ENCODE peak calls at places on chromosomes 7 and 10, in ten cellular contexts. One of them, this sample, is unnamed.

GRCh38 chr10:132397036-132397541 is at the start of gene PWWP2B:
- DNase-seq in ELR: peak
- DNase-seq in left ventricle myocardium inferior: peak
- DNase-seq in fibroblast of the aortic adventitia: no peak
- DNase-seq in globus pallidus: no peak
- DNase-seq in NCI-H2107: no peak
- DNase-seq in stimulated activated CD4-positive, alpha-beta T cell treated with anti-CD3 and anti-CD28 coated beads, Interleukin-2, amount 100 ng/mL, for 48 hours: peak
- DNase-seq in nephron progenitor cell: peak
- DNase-seq in progenitor cell of endocrine pancreas: no peak
- DNase-seq in activated naive CD8-positive, alpha-beta T cell treated with anti-CD3 and anti-CD28 coated beads, Interleukin-2, amount 50 U/mL, for 24 hours: peak
- DNase-seq in this sample: no peak

GRCh38 chr10:118958559-118958958 is 71.0 kb upstream of the NANOS1 start:
- DNase-seq in ELR: no peak
- DNase-seq in left ventricle myocardium inferior: no peak
- DNase-seq in fibroblast of the aortic adventitia: no peak
- DNase-seq in globus pallidus: no peak
- DNase-seq in NCI-H2107: no peak
- DNase-seq in stimulated activated CD4-positive, alpha-beta T cell treated with anti-CD3 and anti-CD28 coated beads, Interleukin-2, amount 100 ng/mL, for 48 hours: no peak
- DNase-seq in nephron progenitor cell: no peak
- DNase-seq in progenitor cell of endocrine pancreas: no peak
- DNase-seq in activated naive CD8-positive, alpha-beta T cell treated with anti-CD3 and anti-CD28 coated beads, Interleukin-2, amount 50 U/mL, for 24 hours: no peak
- DNase-seq in this sample: no peak

GRCh38 chr10:7563368-7563767 is 103.4 kb downstream of the ITIH5 start:
- DNase-seq in ELR: no peak
- DNase-seq in left ventricle myocardium inferior: peak
- DNase-seq in fibroblast of the aortic adventitia: peak
- DNase-seq in globus pallidus: no peak
- DNase-seq in NCI-H2107: no peak
- DNase-seq in stimulated activated CD4-positive, alpha-beta T cell treated with anti-CD3 and anti-CD28 coated beads, Interleukin-2, amount 100 ng/mL, for 48 hours: no peak
- DNase-seq in nephron progenitor cell: no peak
- DNase-seq in progenitor cell of endocrine pancreas: no peak
- DNase-seq in activated naive CD8-positive, alpha-beta T cell treated with anti-CD3 and anti-CD28 coated beads, Interleukin-2, amount 50 U/mL, for 24 hours: no peak
- DNase-seq in this sample: peak

GRCh38 chr7:6164491-6164890 is 107.9 kb downstream of the CYTH3 start:
- DNase-seq in ELR: peak
- DNase-seq in left ventricle myocardium inferior: peak
- DNase-seq in fibroblast of the aortic adventitia: no peak
- DNase-seq in globus pallidus: no peak
- DNase-seq in NCI-H2107: no peak
- DNase-seq in stimulated activated CD4-positive, alpha-beta T cell treated with anti-CD3 and anti-CD28 coated beads, Interleukin-2, amount 100 ng/mL, for 48 hours: no peak
- DNase-seq in nephron progenitor cell: peak
- DNase-seq in progenitor cell of endocrine pancreas: no peak
- DNase-seq in activated naive CD8-positive, alpha-beta T cell treated with anti-CD3 and anti-CD28 coated beads, Interleukin-2, amount 50 U/mL, for 24 hours: no peak
- DNase-seq in this sample: no peak

GRCh38 chr7:131007439-131008330 is 273.7 kb upstream of the KLF14 start:
- DNase-seq in ELR: peak
- DNase-seq in left ventricle myocardium inferior: peak
- DNase-seq in fibroblast of the aortic adventitia: peak
- DNase-seq in globus pallidus: peak
- DNase-seq in NCI-H2107: peak
- DNase-seq in stimulated activated CD4-positive, alpha-beta T cell treated with anti-CD3 and anti-CD28 coated beads, Interleukin-2, amount 100 ng/mL, for 48 hours: no peak
- DNase-seq in nephron progenitor cell: peak
- DNase-seq in progenitor cell of endocrine pancreas: no peak
- DNase-seq in activated naive CD8-positive, alpha-beta T cell treated with anti-CD3 and anti-CD28 coated beads, Interleukin-2, amount 50 U/mL, for 24 hours: peak
- DNase-seq in this sample: peak

GRCh38 chr10:33109788-33110469 is 151.9 kb upstream of the ITGB1 start:
- DNase-seq in ELR: no peak
- DNase-seq in left ventricle myocardium inferior: no peak
- DNase-seq in fibroblast of the aortic adventitia: no peak
- DNase-seq in globus pallidus: no peak
- DNase-seq in NCI-H2107: no peak
- DNase-seq in stimulated activated CD4-positive, alpha-beta T cell treated with anti-CD3 and anti-CD28 coated beads, Interleukin-2, amount 100 ng/mL, for 48 hours: no peak
- DNase-seq in nephron progenitor cell: no peak
- DNase-seq in progenitor cell of endocrine pancreas: no peak
- DNase-seq in activated naive CD8-positive, alpha-beta T cell treated with anti-CD3 and anti-CD28 coated beads, Interleukin-2, amount 50 U/mL, for 24 hours: no peak
- DNase-seq in this sample: no peak

GRCh38 chr10:46528171-46528671 is 28.2 kb downstream of the GPRIN2 start:
- DNase-seq in ELR: no peak
- DNase-seq in left ventricle myocardium inferior: peak
- DNase-seq in fibroblast of the aortic adventitia: no peak
- DNase-seq in globus pallidus: no peak
- DNase-seq in NCI-H2107: no peak
- DNase-seq in stimulated activated CD4-positive, alpha-beta T cell treated with anti-CD3 and anti-CD28 coated beads, Interleukin-2, amount 100 ng/mL, for 48 hours: no peak
- DNase-seq in nephron progenitor cell: no peak
- DNase-seq in progenitor cell of endocrine pancreas: no peak
- DNase-seq in activated naive CD8-positive, alpha-beta T cell treated with anti-CD3 and anti-CD28 coated beads, Interleukin-2, amount 50 U/mL, for 24 hours: no peak
- DNase-seq in this sample: no peak

GRCh38 chr10:62199584-62199983 is 69.1 kb downstream of the RTKN2 start:
- DNase-seq in ELR: no peak
- DNase-seq in left ventricle myocardium inferior: no peak
- DNase-seq in fibroblast of the aortic adventitia: no peak
- DNase-seq in globus pallidus: no peak
- DNase-seq in NCI-H2107: no peak
- DNase-seq in stimulated activated CD4-positive, alpha-beta T cell treated with anti-CD3 and anti-CD28 coated beads, Interleukin-2, amount 100 ng/mL, for 48 hours: no peak
- DNase-seq in nephron progenitor cell: no peak
- DNase-seq in progenitor cell of endocrine pancreas: no peak
- DNase-seq in activated naive CD8-positive, alpha-beta T cell treated with anti-CD3 and anti-CD28 coated beads, Interleukin-2, amount 50 U/mL, for 24 hours: no peak
- DNase-seq in this sample: no peak

GRCh38 chr10:77006836-77007511 is 630.6 kb downstream of the KCNMA1 start:
- DNase-seq in ELR: no peak
- DNase-seq in left ventricle myocardium inferior: no peak
- DNase-seq in fibroblast of the aortic adventitia: no peak
- DNase-seq in globus pallidus: no peak
- DNase-seq in NCI-H2107: no peak
- DNase-seq in stimulated activated CD4-positive, alpha-beta T cell treated with anti-CD3 and anti-CD28 coated beads, Interleukin-2, amount 100 ng/mL, for 48 hours: no peak
- DNase-seq in nephron progenitor cell: no peak
- DNase-seq in progenitor cell of endocrine pancreas: no peak
- DNase-seq in activated naive CD8-positive, alpha-beta T cell treated with anti-CD3 and anti-CD28 coated beads, Interleukin-2, amount 50 U/mL, for 24 hours: no peak
- DNase-seq in this sample: no peak

GRCh38 chr10:99784731-99785441 is 2.4 kb downstream of the ABCC2 start:
- DNase-seq in ELR: peak
- DNase-seq in left ventricle myocardium inferior: no peak
- DNase-seq in fibroblast of the aortic adventitia: no peak
- DNase-seq in globus pallidus: no peak
- DNase-seq in NCI-H2107: no peak
- DNase-seq in stimulated activated CD4-positive, alpha-beta T cell treated with anti-CD3 and anti-CD28 coated beads, Interleukin-2, amount 100 ng/mL, for 48 hours: no peak
- DNase-seq in nephron progenitor cell: no peak
- DNase-seq in progenitor cell of endocrine pancreas: no peak
- DNase-seq in activated naive CD8-positive, alpha-beta T cell treated with anti-CD3 and anti-CD28 coated beads, Interleukin-2, amount 50 U/mL, for 24 hours: no peak
- DNase-seq in this sample: no peak

GRCh38 chr7:155804897-155805825 is 7.1 kb downstream of the SHH start:
- DNase-seq in ELR: peak
- DNase-seq in left ventricle myocardium inferior: peak
- DNase-seq in fibroblast of the aortic adventitia: peak
- DNase-seq in globus pallidus: peak
- DNase-seq in NCI-H2107: no peak
- DNase-seq in stimulated activated CD4-positive, alpha-beta T cell treated with anti-CD3 and anti-CD28 coated beads, Interleukin-2, amount 100 ng/mL, for 48 hours: peak
- DNase-seq in nephron progenitor cell: peak
- DNase-seq in progenitor cell of endocrine pancreas: peak
- DNase-seq in activated naive CD8-positive, alpha-beta T cell treated with anti-CD3 and anti-CD28 coated beads, Interleukin-2, amount 50 U/mL, for 24 hours: peak
- DNase-seq in this sample: peak

GRCh38 chr7:159099711-159100231 is 44.9 kb downstream of the VIPR2 start:
- DNase-seq in ELR: no peak
- DNase-seq in left ventricle myocardium inferior: peak
- DNase-seq in fibroblast of the aortic adventitia: no peak
- DNase-seq in globus pallidus: no peak
- DNase-seq in NCI-H2107: no peak
- DNase-seq in stimulated activated CD4-positive, alpha-beta T cell treated with anti-CD3 and anti-CD28 coated beads, Interleukin-2, amount 100 ng/mL, for 48 hours: no peak
- DNase-seq in nephron progenitor cell: no peak
- DNase-seq in progenitor cell of endocrine pancreas: no peak
- DNase-seq in activated naive CD8-positive, alpha-beta T cell treated with anti-CD3 and anti-CD28 coated beads, Interleukin-2, amount 50 U/mL, for 24 hours: no peak
- DNase-seq in this sample: no peak

GRCh38 chr7:591856-592628 is 72.4 kb upstream of the PDGFA start:
- DNase-seq in ELR: no peak
- DNase-seq in left ventricle myocardium inferior: no peak
- DNase-seq in fibroblast of the aortic adventitia: no peak
- DNase-seq in globus pallidus: no peak
- DNase-seq in NCI-H2107: no peak
- DNase-seq in stimulated activated CD4-positive, alpha-beta T cell treated with anti-CD3 and anti-CD28 coated beads, Interleukin-2, amount 100 ng/mL, for 48 hours: no peak
- DNase-seq in nephron progenitor cell: no peak
- DNase-seq in progenitor cell of endocrine pancreas: no peak
- DNase-seq in activated naive CD8-positive, alpha-beta T cell treated with anti-CD3 and anti-CD28 coated beads, Interleukin-2, amount 50 U/mL, for 24 hours: no peak
- DNase-seq in this sample: no peak

GRCh38 chr10:121332829-121333765 is 265.1 kb downstream of the FGFR2 start:
- DNase-seq in ELR: no peak
- DNase-seq in left ventricle myocardium inferior: no peak
- DNase-seq in fibroblast of the aortic adventitia: no peak
- DNase-seq in globus pallidus: peak
- DNase-seq in NCI-H2107: no peak
- DNase-seq in stimulated activated CD4-positive, alpha-beta T cell treated with anti-CD3 and anti-CD28 coated beads, Interleukin-2, amount 100 ng/mL, for 48 hours: no peak
- DNase-seq in nephron progenitor cell: no peak
- DNase-seq in progenitor cell of endocrine pancreas: no peak
- DNase-seq in activated naive CD8-positive, alpha-beta T cell treated with anti-CD3 and anti-CD28 coated beads, Interleukin-2, amount 50 U/mL, for 24 hours: no peak
- DNase-seq in this sample: no peak

GRCh38 chr10:3419719-3420495 is 247.3 kb upstream of the PITRM1 start:
- DNase-seq in ELR: no peak
- DNase-seq in left ventricle myocardium inferior: no peak
- DNase-seq in fibroblast of the aortic adventitia: no peak
- DNase-seq in globus pallidus: no peak
- DNase-seq in NCI-H2107: no peak
- DNase-seq in stimulated activated CD4-positive, alpha-beta T cell treated with anti-CD3 and anti-CD28 coated beads, Interleukin-2, amount 100 ng/mL, for 48 hours: no peak
- DNase-seq in nephron progenitor cell: no peak
- DNase-seq in progenitor cell of endocrine pancreas: no peak
- DNase-seq in activated naive CD8-positive, alpha-beta T cell treated with anti-CD3 and anti-CD28 coated beads, Interleukin-2, amount 50 U/mL, for 24 hours: no peak
- DNase-seq in this sample: no peak

GRCh38 chr7:50197547-50197946 is 104.5 kb upstream of the ZPBP start:
- DNase-seq in ELR: no peak
- DNase-seq in left ventricle myocardium inferior: no peak
- DNase-seq in fibroblast of the aortic adventitia: no peak
- DNase-seq in globus pallidus: no peak
- DNase-seq in NCI-H2107: no peak
- DNase-seq in stimulated activated CD4-positive, alpha-beta T cell treated with anti-CD3 and anti-CD28 coated beads, Interleukin-2, amount 100 ng/mL, for 48 hours: peak
- DNase-seq in nephron progenitor cell: peak
- DNase-seq in progenitor cell of endocrine pancreas: no peak
- DNase-seq in activated naive CD8-positive, alpha-beta T cell treated with anti-CD3 and anti-CD28 coated beads, Interleukin-2, amount 50 U/mL, for 24 hours: peak
- DNase-seq in this sample: no peak

GRCh38 chr7:132993377-132994013 is 88.4 kb downstream of the CHCHD3 start:
- DNase-seq in ELR: no peak
- DNase-seq in left ventricle myocardium inferior: no peak
- DNase-seq in fibroblast of the aortic adventitia: no peak
- DNase-seq in globus pallidus: no peak
- DNase-seq in NCI-H2107: no peak
- DNase-seq in stimulated activated CD4-positive, alpha-beta T cell treated with anti-CD3 and anti-CD28 coated beads, Interleukin-2, amount 100 ng/mL, for 48 hours: no peak
- DNase-seq in nephron progenitor cell: no peak
- DNase-seq in progenitor cell of endocrine pancreas: no peak
- DNase-seq in activated naive CD8-positive, alpha-beta T cell treated with anti-CD3 and anti-CD28 coated beads, Interleukin-2, amount 50 U/mL, for 24 hours: no peak
- DNase-seq in this sample: no peak

GRCh38 chr10:131667561-131667960 is 233.2 kb upstream of the PPP2R2D start:
- DNase-seq in ELR: no peak
- DNase-seq in left ventricle myocardium inferior: no peak
- DNase-seq in fibroblast of the aortic adventitia: no peak
- DNase-seq in globus pallidus: no peak
- DNase-seq in NCI-H2107: no peak
- DNase-seq in stimulated activated CD4-positive, alpha-beta T cell treated with anti-CD3 and anti-CD28 coated beads, Interleukin-2, amount 100 ng/mL, for 48 hours: no peak
- DNase-seq in nephron progenitor cell: no peak
- DNase-seq in progenitor cell of endocrine pancreas: no peak
- DNase-seq in activated naive CD8-positive, alpha-beta T cell treated with anti-CD3 and anti-CD28 coated beads, Interleukin-2, amount 50 U/mL, for 24 hours: no peak
- DNase-seq in this sample: no peak

GRCh38 chr7:151240942-151241754 is 7.3 kb downstream of the SMARCD3 start:
- DNase-seq in ELR: no peak
- DNase-seq in left ventricle myocardium inferior: no peak
- DNase-seq in fibroblast of the aortic adventitia: no peak
- DNase-seq in globus pallidus: no peak
- DNase-seq in NCI-H2107: no peak
- DNase-seq in stimulated activated CD4-positive, alpha-beta T cell treated with anti-CD3 and anti-CD28 coated beads, Interleukin-2, amount 100 ng/mL, for 48 hours: no peak
- DNase-seq in nephron progenitor cell: no peak
- DNase-seq in progenitor cell of endocrine pancreas: no peak
- DNase-seq in activated naive CD8-positive, alpha-beta T cell treated with anti-CD3 and anti-CD28 coated beads, Interleukin-2, amount 50 U/mL, for 24 hours: no peak
- DNase-seq in this sample: no peak

GRCh38 chr10:121024905-121025584 is 173.9 kb downstream of the WDR11 start:
- DNase-seq in ELR: no peak
- DNase-seq in left ventricle myocardium inferior: no peak
- DNase-seq in fibroblast of the aortic adventitia: no peak
- DNase-seq in globus pallidus: no peak
- DNase-seq in NCI-H2107: no peak
- DNase-seq in stimulated activated CD4-positive, alpha-beta T cell treated with anti-CD3 and anti-CD28 coated beads, Interleukin-2, amount 100 ng/mL, for 48 hours: no peak
- DNase-seq in nephron progenitor cell: no peak
- DNase-seq in progenitor cell of endocrine pancreas: no peak
- DNase-seq in activated naive CD8-positive, alpha-beta T cell treated with anti-CD3 and anti-CD28 coated beads, Interleukin-2, amount 50 U/mL, for 24 hours: no peak
- DNase-seq in this sample: no peak

GRCh38 chr10:43230101-43230908 is 36.6 kb downstream of the RASGEF1A start:
- DNase-seq in ELR: no peak
- DNase-seq in left ventricle myocardium inferior: peak
- DNase-seq in fibroblast of the aortic adventitia: no peak
- DNase-seq in globus pallidus: no peak
- DNase-seq in NCI-H2107: no peak
- DNase-seq in stimulated activated CD4-positive, alpha-beta T cell treated with anti-CD3 and anti-CD28 coated beads, Interleukin-2, amount 100 ng/mL, for 48 hours: no peak
- DNase-seq in nephron progenitor cell: peak
- DNase-seq in progenitor cell of endocrine pancreas: peak
- DNase-seq in activated naive CD8-positive, alpha-beta T cell treated with anti-CD3 and anti-CD28 coated beads, Interleukin-2, amount 50 U/mL, for 24 hours: no peak
- DNase-seq in this sample: no peak

GRCh38 chr7:138705122-138705521 is 4.0 kb upstream of the SVOPL start:
- DNase-seq in ELR: no peak
- DNase-seq in left ventricle myocardium inferior: no peak
- DNase-seq in fibroblast of the aortic adventitia: no peak
- DNase-seq in globus pallidus: no peak
- DNase-seq in NCI-H2107: no peak
- DNase-seq in stimulated activated CD4-positive, alpha-beta T cell treated with anti-CD3 and anti-CD28 coated beads, Interleukin-2, amount 100 ng/mL, for 48 hours: no peak
- DNase-seq in nephron progenitor cell: no peak
- DNase-seq in progenitor cell of endocrine pancreas: no peak
- DNase-seq in activated naive CD8-positive, alpha-beta T cell treated with anti-CD3 and anti-CD28 coated beads, Interleukin-2, amount 50 U/mL, for 24 hours: no peak
- DNase-seq in this sample: no peak

GRCh38 chr10:114876169-114876568 is 54.6 kb downstream of the FHIP2A start:
- DNase-seq in ELR: no peak
- DNase-seq in left ventricle myocardium inferior: no peak
- DNase-seq in fibroblast of the aortic adventitia: no peak
- DNase-seq in globus pallidus: no peak
- DNase-seq in NCI-H2107: no peak
- DNase-seq in stimulated activated CD4-positive, alpha-beta T cell treated with anti-CD3 and anti-CD28 coated beads, Interleukin-2, amount 100 ng/mL, for 48 hours: no peak
- DNase-seq in nephron progenitor cell: no peak
- DNase-seq in progenitor cell of endocrine pancreas: no peak
- DNase-seq in activated naive CD8-positive, alpha-beta T cell treated with anti-CD3 and anti-CD28 coated beads, Interleukin-2, amount 50 U/mL, for 24 hours: no peak
- DNase-seq in this sample: no peak

GRCh38 chr10:12594448-12594944 is 245.1 kb downstream of the CAMK1D start:
- DNase-seq in ELR: no peak
- DNase-seq in left ventricle myocardium inferior: no peak
- DNase-seq in fibroblast of the aortic adventitia: no peak
- DNase-seq in globus pallidus: no peak
- DNase-seq in NCI-H2107: no peak
- DNase-seq in stimulated activated CD4-positive, alpha-beta T cell treated with anti-CD3 and anti-CD28 coated beads, Interleukin-2, amount 100 ng/mL, for 48 hours: no peak
- DNase-seq in nephron progenitor cell: no peak
- DNase-seq in progenitor cell of endocrine pancreas: no peak
- DNase-seq in activated naive CD8-positive, alpha-beta T cell treated with anti-CD3 and anti-CD28 coated beads, Interleukin-2, amount 50 U/mL, for 24 hours: peak
- DNase-seq in this sample: no peak

GRCh38 chr7:155483868-155484325 is 26.0 kb downstream of the EN2 start:
- DNase-seq in ELR: no peak
- DNase-seq in left ventricle myocardium inferior: peak
- DNase-seq in fibroblast of the aortic adventitia: no peak
- DNase-seq in globus pallidus: peak
- DNase-seq in NCI-H2107: peak
- DNase-seq in stimulated activated CD4-positive, alpha-beta T cell treated with anti-CD3 and anti-CD28 coated beads, Interleukin-2, amount 100 ng/mL, for 48 hours: no peak
- DNase-seq in nephron progenitor cell: no peak
- DNase-seq in progenitor cell of endocrine pancreas: no peak
- DNase-seq in activated naive CD8-positive, alpha-beta T cell treated with anti-CD3 and anti-CD28 coated beads, Interleukin-2, amount 50 U/mL, for 24 hours: no peak
- DNase-seq in this sample: no peak

GRCh38 chr7:88635149-88635548 is 124.4 kb upstream of the ZNF804B start:
- DNase-seq in ELR: no peak
- DNase-seq in left ventricle myocardium inferior: no peak
- DNase-seq in fibroblast of the aortic adventitia: no peak
- DNase-seq in globus pallidus: no peak
- DNase-seq in NCI-H2107: no peak
- DNase-seq in stimulated activated CD4-positive, alpha-beta T cell treated with anti-CD3 and anti-CD28 coated beads, Interleukin-2, amount 100 ng/mL, for 48 hours: no peak
- DNase-seq in nephron progenitor cell: no peak
- DNase-seq in progenitor cell of endocrine pancreas: no peak
- DNase-seq in activated naive CD8-positive, alpha-beta T cell treated with anti-CD3 and anti-CD28 coated beads, Interleukin-2, amount 50 U/mL, for 24 hours: no peak
- DNase-seq in this sample: no peak

GRCh38 chr7:157910446-157910845 is 573.6 kb downstream of the DNAJB6 start:
- DNase-seq in ELR: no peak
- DNase-seq in left ventricle myocardium inferior: no peak
- DNase-seq in fibroblast of the aortic adventitia: no peak
- DNase-seq in globus pallidus: no peak
- DNase-seq in NCI-H2107: no peak
- DNase-seq in stimulated activated CD4-positive, alpha-beta T cell treated with anti-CD3 and anti-CD28 coated beads, Interleukin-2, amount 100 ng/mL, for 48 hours: no peak
- DNase-seq in nephron progenitor cell: no peak
- DNase-seq in progenitor cell of endocrine pancreas: no peak
- DNase-seq in activated naive CD8-positive, alpha-beta T cell treated with anti-CD3 and anti-CD28 coated beads, Interleukin-2, amount 50 U/mL, for 24 hours: no peak
- DNase-seq in this sample: no peak

GRCh38 chr7:31096198-31096881 is 44.2 kb downstream of the ADCYAP1R1 start:
- DNase-seq in ELR: no peak
- DNase-seq in left ventricle myocardium inferior: no peak
- DNase-seq in fibroblast of the aortic adventitia: no peak
- DNase-seq in globus pallidus: no peak
- DNase-seq in NCI-H2107: no peak
- DNase-seq in stimulated activated CD4-positive, alpha-beta T cell treated with anti-CD3 and anti-CD28 coated beads, Interleukin-2, amount 100 ng/mL, for 48 hours: no peak
- DNase-seq in nephron progenitor cell: no peak
- DNase-seq in progenitor cell of endocrine pancreas: no peak
- DNase-seq in activated naive CD8-positive, alpha-beta T cell treated with anti-CD3 and anti-CD28 coated beads, Interleukin-2, amount 50 U/mL, for 24 hours: no peak
- DNase-seq in this sample: no peak

This sample was measured in AG10803.